ENCODE peak calls at places on chromosomes 11 and 22, in six cellular contexts. X, M, L, E, P and Y are unnamed samples.

GRCh38 chr11:81495699-81496292 is 1237.9 kb downstream of the FAM181B start:
- DNase-seq in L (no peak), X (no peak), M (no peak), E (no peak), P (no peak), Y (no peak)

GRCh38 chr22:29629382-29630179 is 26.1 kb downstream of the NF2 start:
- DNase-seq in L (no peak), P (no peak), E (no peak), X (no peak), M (peak), Y (no peak)

GRCh38 chr11:110716361-110716760 is 4.1 kb upstream of the ARHGAP20 start:
- DNase-seq in X (no peak), M (no peak), E (no peak), P (no peak), L (no peak), Y (no peak)

GRCh38 chr22:17938484-17938924 is 85.9 kb downstream of the MICAL3 start:
- DNase-seq in E (peak), X (no peak), P (no peak), L (no peak), M (no peak), Y (no peak)

GRCh38 chr11:103737791-103738190 is 298.6 kb upstream of the DDI1 start:
- DNase-seq in P (no peak), M (no peak), E (no peak), L (no peak), X (no peak), Y (no peak)

GRCh38 chr11:132134322-132134721 is 763.9 kb downstream of the NTM start:
- DNase-seq in X (no peak), M (no peak), E (no peak), L (no peak), P (no peak), Y (no peak)

GRCh38 chr22:35305525-35306070 is 5.9 kb downstream of the TOM1 start:
- DNase-seq in E (no peak), X (no peak), P (no peak), M (no peak), L (no peak), Y (no peak)

GRCh38 chr11:43988040-43988793 is 45.8 kb downstream of the C11orf96 start:
- DNase-seq in M (no peak), E (no peak), P (peak), X (no peak), L (no peak), Y (no peak)

GRCh38 chr22:46593996-46594946 is 25.9 kb upstream of the GRAMD4 start:
- DNase-seq in X (no peak), P (no peak), M (no peak), E (no peak), L (no peak), Y (no peak)

GRCh38 chr11:17395554-17395961 is 7.1 kb upstream of the KCNJ11 start:
- DNase-seq in P (no peak), M (no peak), E (no peak), L (no peak), X (no peak), Y (no peak)

GRCh38 chr11:72116019-72116755 is 3.7 kb upstream of the ANAPC15 start:
- DNase-seq in E (no peak), L (no peak), P (no peak), X (no peak), M (no peak), Y (no peak)

GRCh38 chr11:60914620-60915249 is 777 bp downstream of the TMEM109 start:
- DNase-seq in M (peak), E (no peak), X (peak), L (no peak), P (peak), Y (peak)

DNA sequence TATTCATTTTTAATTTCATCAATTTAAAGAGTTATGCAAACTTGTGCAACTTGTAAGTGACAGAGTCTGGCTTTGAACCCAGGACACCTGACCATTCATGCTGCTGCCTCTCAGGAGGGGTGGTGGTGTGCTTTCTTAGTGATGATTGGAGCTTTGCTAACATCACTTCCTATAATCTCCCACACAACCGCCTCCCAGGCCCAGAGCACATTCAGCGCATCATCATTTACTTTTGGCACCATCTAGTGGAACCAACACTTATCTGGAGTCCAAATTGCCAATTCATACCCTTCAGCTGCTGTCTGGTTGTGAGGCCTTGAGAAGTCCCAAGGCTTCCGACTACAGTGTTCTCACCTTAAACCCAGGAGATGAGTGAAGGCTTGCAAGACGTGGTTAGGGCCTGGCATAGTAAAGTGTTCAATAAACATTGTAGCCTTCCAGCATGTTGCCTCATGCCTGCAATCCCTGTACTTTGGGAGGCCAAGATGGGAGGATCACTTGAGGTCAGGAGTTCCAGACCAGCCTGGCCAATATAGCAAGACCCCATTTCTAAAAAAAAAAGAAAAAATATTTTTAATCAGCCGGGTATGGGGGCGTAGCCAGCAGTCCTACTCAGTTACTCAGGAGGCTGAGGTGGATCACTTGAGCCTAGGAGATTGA is 1.1 kb upstream of the TTLL1 start:
- DNase-seq in E (peak), X (peak), P (peak), L (peak), M (peak), Y (peak)
- TF ChIP-seq MYC in E (no peak), X (no peak), P (no peak), L (no peak), M (no peak), Y (no peak)

DNA sequence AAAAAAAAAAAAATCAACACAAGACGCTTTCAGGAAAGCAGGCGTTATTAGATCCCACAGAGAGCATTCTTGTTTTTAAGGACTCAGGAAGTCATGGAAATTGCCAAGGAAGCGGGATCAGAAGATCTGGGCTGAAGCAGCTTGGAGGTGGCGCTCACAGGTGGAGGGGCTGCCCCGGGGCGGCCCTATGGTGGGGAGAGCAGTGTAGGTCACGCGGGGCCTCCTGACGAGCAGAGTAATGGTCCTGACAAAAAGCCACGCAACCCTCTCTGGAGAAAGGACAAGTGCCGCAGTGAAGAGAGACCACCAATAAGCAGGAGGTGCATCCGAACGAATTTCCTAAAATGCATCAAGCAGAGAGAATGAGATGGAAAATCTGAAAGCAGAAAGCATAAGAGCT is 407.0 kb downstream of the BRD1 start:
- DNase-seq in X (no peak), L (no peak), E (no peak), M (no peak), P (no peak), Y (no peak)
- TF ChIP-seq MYC in X (no peak), L (no peak), E (no peak), M (no peak), P (no peak), Y (no peak)

GRCh38 chr22:42269407-42270177 is 861 bp downstream of the TCF20 start:
- DNase-seq in X (peak), P (peak), E (peak), M (peak), L (no peak), Y (peak)

GRCh38 chr22:42271191-42271813 is 849 bp upstream of the TCF20 start:
- DNase-seq in L (no peak), M (no peak), P (no peak), X (no peak), E (no peak), Y (no peak)

GRCh38 chr22:42270512-42271190 is at the start of gene TCF20:
- DNase-seq in X (peak), E (peak), P (peak), M (peak), L (no peak), Y (peak)

GRCh38 chr22:42268852-42269406 is 1.5 kb downstream of the TCF20 start:
- DNase-seq in X (no peak), P (no peak), E (no peak), L (no peak), M (peak), Y (no peak)

DNA sequence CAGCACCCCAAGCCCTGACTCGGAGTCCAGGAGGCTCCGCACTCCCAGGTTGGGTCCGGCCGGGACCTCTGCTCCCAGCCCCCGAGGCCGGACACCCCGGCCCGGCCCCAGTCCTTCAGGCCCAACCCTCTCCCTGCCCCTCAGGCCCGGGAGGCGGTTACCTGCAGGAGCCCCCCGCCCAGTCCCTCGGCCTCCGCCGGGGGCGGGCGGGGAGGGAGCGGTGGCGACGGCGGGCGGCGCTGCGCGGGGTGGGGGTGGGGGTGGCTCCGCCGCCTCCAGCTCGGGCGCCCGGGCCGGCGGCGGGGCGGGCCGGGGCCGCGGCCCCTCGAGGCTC is 308 bp downstream of the TCF20 start:
- DNase-seq in M (peak), E (no peak), P (peak), X (no peak), L (no peak), Y (peak)
- TF ChIP-seq MYC in M (no peak), E (no peak), P (no peak), X (no peak), L (no peak), Y (no peak)

GRCh38 chr11:57341250-57341808 is 3.2 kb downstream of the P2RX3 start:
- DNase-seq in E (no peak), X (no peak), M (no peak), P (no peak), L (no peak), Y (no peak)

GRCh38 chr11:57342702-57343101 is 4.5 kb downstream of the P2RX3 start:
- DNase-seq in M (no peak), L (no peak), P (no peak), X (no peak), E (no peak), Y (no peak)

GRCh38 chr11:57344826-57345225 is 6.7 kb downstream of the P2RX3 start:
- DNase-seq in L (no peak), M (no peak), P (no peak), E (no peak), X (no peak), Y (no peak)

GRCh38 chr11:57345555-57346151 is 7.5 kb downstream of the P2RX3 start:
- DNase-seq in E (peak), X (peak), L (no peak), P (peak), M (peak), Y (peak)

GRCh38 chr11:57343825-57344224 is 5.7 kb downstream of the P2RX3 start:
- DNase-seq in P (no peak), X (no peak), E (no peak), L (no peak), M (no peak), Y (no peak)
- TF ChIP-seq MYC in P (no peak), X (no peak), E (no peak), L (no peak), M (no peak), Y (no peak)

GRCh38 chr11:102177126-102177525 is 66.9 kb downstream of the YAP1 start:
- DNase-seq in P (no peak), M (no peak), L (no peak), X (no peak), E (no peak), Y (no peak)
- TF ChIP-seq MYC in P (no peak), M (no peak), L (no peak), X (no peak), E (no peak), Y (no peak)

GRCh38 chr22:19149047-19149883 is 827 bp downstream of the GSC2 start:
- DNase-seq in M (no peak), L (no peak), X (no peak), P (no peak), E (no peak), Y (no peak)
- TF ChIP-seq MYC in M (no peak), L (no peak), X (no peak), P (no peak), E (no peak), Y (no peak)

GRCh38 chr11:33928564-33928963 is 36.7 kb upstream of the LMO2 start:
- DNase-seq in X (no peak), L (no peak), E (no peak), M (no peak), P (no peak), Y (no peak)
- TF ChIP-seq MYC in X (no peak), L (no peak), E (no peak), M (no peak), P (no peak), Y (no peak)

GRCh38 chr22:19974233-19974861 is 32.7 kb upstream of the TXNRD2 start:
- DNase-seq in M (peak), E (peak), L (no peak), P (peak), X (peak), Y (peak)
- TF ChIP-seq MYC in M (no peak), E (no peak), L (no peak), P (peak), X (no peak), Y (no peak)

DNA sequence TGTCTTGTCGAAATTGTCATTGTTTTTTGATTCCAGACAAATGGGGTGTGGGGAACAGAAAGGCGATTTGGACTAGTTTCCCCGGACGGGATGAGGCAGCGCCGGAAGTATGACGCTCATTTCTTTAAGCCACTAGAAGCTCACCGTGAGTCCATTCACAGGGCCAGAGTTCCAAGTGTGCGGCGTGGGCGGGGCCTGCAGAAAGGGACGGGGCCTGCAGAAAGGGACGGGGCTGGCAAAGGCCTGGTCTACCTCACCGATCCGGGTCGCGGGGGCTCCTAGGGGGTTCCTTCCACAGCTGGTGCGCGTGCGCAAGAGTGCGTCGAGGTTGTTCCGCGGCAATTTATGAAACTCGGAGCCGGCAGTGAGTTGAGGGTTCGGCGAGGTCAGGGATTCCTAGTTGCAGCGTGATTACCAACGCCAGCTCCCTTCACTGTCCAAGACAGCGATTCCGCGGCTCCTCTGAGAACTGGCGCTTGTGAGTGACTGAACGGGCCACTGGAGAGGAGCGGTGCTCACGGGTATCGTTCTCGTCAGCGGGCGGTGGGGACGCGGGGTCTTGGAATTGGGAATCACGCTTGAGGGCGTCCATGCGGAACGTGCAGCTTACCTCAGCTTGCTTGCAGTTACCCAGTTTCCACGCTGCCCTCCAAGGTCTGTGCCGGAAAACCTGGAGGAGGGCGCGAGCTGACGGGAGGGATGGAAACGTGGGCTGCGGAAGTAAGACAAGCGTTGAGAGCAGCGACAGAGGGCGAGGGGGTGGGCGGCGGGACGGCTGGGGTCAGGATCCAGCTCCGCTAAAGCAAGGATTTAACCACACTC is at the start of gene ZNF215:
- DNase-seq in E (no peak), M (peak), X (peak), L (no peak), P (peak), Y (no peak)
- TF ChIP-seq MYC in E (no peak), M (no peak), X (no peak), L (no peak), P (peak), Y (no peak)

GRCh38 chr11:107545101-107545514 is 20.4 kb downstream of the ALKBH8 start:
- DNase-seq in M (peak), X (no peak), E (no peak), P (no peak), L (no peak), Y (no peak)
- TF ChIP-seq MYC in M (no peak), X (no peak), E (no peak), P (no peak), L (no peak), Y (no peak)